ENCODE peak calls at places on chromosome 19, in eight cellular contexts. One of them, this sample, is unnamed.
A peak's percentile ranks its signal among the peaks of the same experiment; 100 is the strongest.

GRCh38 chr19:40799558-40800338 is 757 bp downstream of the EGLN2 start:
- DNase-seq in B cell: no peak
- DNase-seq in left ventricle myocardium inferior: peak; percentile 70
- DNase-seq in AG04450: no peak
- DNase-seq in GM10248: peak; percentile 50
- DNase-seq in astrocyte of the spinal cord: no peak
- DNase-seq in omental fat pad: no peak
- DNase-seq in A549: no peak
- DNase-seq in this sample: no peak

GRCh38 chr19:13849991-13850909 is 26.7 kb upstream of the NANOS3 start:
- DNase-seq in B cell: peak; percentile 68
- DNase-seq in left ventricle myocardium inferior: peak; percentile 88
- DNase-seq in AG04450: no peak
- DNase-seq in GM10248: peak; percentile 70
- DNase-seq in astrocyte of the spinal cord: peak; percentile 74
- DNase-seq in omental fat pad: no peak
- DNase-seq in A549: no peak
- DNase-seq in this sample: no peak

GRCh38 chr19:47109541-47110375 is 3.8 kb downstream of the ZC3H4 start:
- DNase-seq in B cell: no peak
- DNase-seq in left ventricle myocardium inferior: no peak
- DNase-seq in AG04450: no peak
- DNase-seq in GM10248: no peak
- DNase-seq in astrocyte of the spinal cord: peak; percentile 71
- DNase-seq in omental fat pad: no peak
- DNase-seq in A549: no peak
- DNase-seq in this sample: no peak

GRCh38 chr19:17859533-17860330 is at the start of gene RPL18A:
- DNase-seq in B cell: peak; percentile 100
- DNase-seq in left ventricle myocardium inferior: peak; percentile 98
- DNase-seq in AG04450: peak; percentile 99
- DNase-seq in GM10248: peak; percentile 98
- DNase-seq in astrocyte of the spinal cord: peak; percentile 100
- DNase-seq in omental fat pad: peak; percentile 86
- DNase-seq in A549: peak; percentile 91
- DNase-seq in this sample: peak; percentile 96

GRCh38 chr19:2233601-2234280 is 2.4 kb downstream of the PLEKHJ1 start:
- DNase-seq in B cell: no peak
- DNase-seq in left ventricle myocardium inferior: no peak
- DNase-seq in AG04450: no peak
- DNase-seq in GM10248: no peak
- DNase-seq in astrocyte of the spinal cord: no peak
- DNase-seq in omental fat pad: no peak
- DNase-seq in A549: no peak
- DNase-seq in this sample: no peak

GRCh38 chr19:19137556-19138109 is 645 bp downstream of the TMEM161A start:
- DNase-seq in B cell: no peak
- DNase-seq in left ventricle myocardium inferior: no peak
- DNase-seq in AG04450: no peak
- DNase-seq in GM10248: no peak
- DNase-seq in astrocyte of the spinal cord: no peak
- DNase-seq in omental fat pad: no peak
- DNase-seq in A549: no peak
- DNase-seq in this sample: no peak

GRCh38 chr19:18363787-18364186 is 22.2 kb upstream of the GDF15 start:
- DNase-seq in B cell: no peak
- DNase-seq in left ventricle myocardium inferior: no peak
- DNase-seq in AG04450: no peak
- DNase-seq in GM10248: no peak
- DNase-seq in astrocyte of the spinal cord: no peak
- DNase-seq in omental fat pad: no peak
- DNase-seq in A549: no peak
- DNase-seq in this sample: no peak

GRCh38 chr19:45149129-45149528 is 11.7 kb downstream of the NKPD1 start:
- DNase-seq in B cell: no peak
- DNase-seq in left ventricle myocardium inferior: no peak
- DNase-seq in AG04450: no peak
- DNase-seq in GM10248: no peak
- DNase-seq in astrocyte of the spinal cord: no peak
- DNase-seq in omental fat pad: no peak
- DNase-seq in A549: no peak
- DNase-seq in this sample: no peak

GRCh38 chr19:42961119-42961518 is 24.1 kb upstream of the PSG7 start:
- DNase-seq in B cell: no peak
- DNase-seq in left ventricle myocardium inferior: no peak
- DNase-seq in AG04450: no peak
- DNase-seq in GM10248: no peak
- DNase-seq in astrocyte of the spinal cord: no peak
- DNase-seq in omental fat pad: no peak
- DNase-seq in A549: no peak
- DNase-seq in this sample: no peak

GRCh38 chr19:28166025-28166424 is 1046.9 kb downstream of the UQCRFS1 start:
- DNase-seq in B cell: no peak
- DNase-seq in left ventricle myocardium inferior: no peak
- DNase-seq in AG04450: no peak
- DNase-seq in GM10248: no peak
- DNase-seq in astrocyte of the spinal cord: no peak
- DNase-seq in omental fat pad: no peak
- DNase-seq in A549: no peak
- DNase-seq in this sample: no peak

GRCh38 chr19:52190679-52191293 is 934 bp downstream of the PPP2R1A start:
- DNase-seq in B cell: no peak
- DNase-seq in left ventricle myocardium inferior: no peak
- DNase-seq in AG04450: no peak
- DNase-seq in GM10248: peak; percentile 35
- DNase-seq in astrocyte of the spinal cord: no peak
- DNase-seq in omental fat pad: no peak
- DNase-seq in A549: no peak
- DNase-seq in this sample: no peak

GRCh38 chr19:3276341-3276799 is 51.9 kb downstream of the CELF5 start:
- DNase-seq in B cell: no peak
- DNase-seq in left ventricle myocardium inferior: no peak
- DNase-seq in AG04450: no peak
- DNase-seq in GM10248: peak; percentile 61
- DNase-seq in astrocyte of the spinal cord: no peak
- DNase-seq in omental fat pad: no peak
- DNase-seq in A549: peak; percentile 58
- DNase-seq in this sample: no peak

GRCh38 chr19:5587661-5588060 is 19.9 kb upstream of the TINCR start:
- DNase-seq in B cell: no peak
- DNase-seq in left ventricle myocardium inferior: no peak
- DNase-seq in AG04450: no peak
- DNase-seq in GM10248: no peak
- DNase-seq in astrocyte of the spinal cord: no peak
- DNase-seq in omental fat pad: no peak
- DNase-seq in A549: no peak
- DNase-seq in this sample: no peak

GRCh38 chr19:43575955-43576451 is 402 bp downstream of the PINLYP start:
- DNase-seq in B cell: no peak
- DNase-seq in left ventricle myocardium inferior: no peak
- DNase-seq in AG04450: no peak
- DNase-seq in GM10248: no peak
- DNase-seq in astrocyte of the spinal cord: no peak
- DNase-seq in omental fat pad: no peak
- DNase-seq in A549: no peak
- DNase-seq in this sample: no peak

GRCh38 chr19:29259867-29260281 is 46.9 kb upstream of the UQCRFS1 start:
- DNase-seq in B cell: no peak
- DNase-seq in left ventricle myocardium inferior: no peak
- DNase-seq in AG04450: no peak
- DNase-seq in GM10248: no peak
- DNase-seq in astrocyte of the spinal cord: no peak
- DNase-seq in omental fat pad: no peak
- DNase-seq in A549: no peak
- DNase-seq in this sample: no peak

GRCh38 chr19:14150041-14150769 is 13.8 kb upstream of the ASF1B start:
- DNase-seq in B cell: no peak
- DNase-seq in left ventricle myocardium inferior: no peak
- DNase-seq in AG04450: no peak
- DNase-seq in GM10248: no peak
- DNase-seq in astrocyte of the spinal cord: no peak
- DNase-seq in omental fat pad: no peak
- DNase-seq in A549: no peak
- DNase-seq in this sample: no peak

GRCh38 chr19:47564081-47564480 is 8.9 kb downstream of the ZNF541 start:
- DNase-seq in B cell: no peak
- DNase-seq in left ventricle myocardium inferior: no peak
- DNase-seq in AG04450: no peak
- DNase-seq in GM10248: no peak
- DNase-seq in astrocyte of the spinal cord: no peak
- DNase-seq in omental fat pad: no peak
- DNase-seq in A549: no peak
- DNase-seq in this sample: no peak

GRCh38 chr19:13803038-13803437 is 7.8 kb downstream of the ZSWIM4 start:
- DNase-seq in B cell: no peak
- DNase-seq in left ventricle myocardium inferior: no peak
- DNase-seq in AG04450: no peak
- DNase-seq in GM10248: no peak
- DNase-seq in astrocyte of the spinal cord: no peak
- DNase-seq in omental fat pad: no peak
- DNase-seq in A549: no peak
- DNase-seq in this sample: no peak

DNA sequence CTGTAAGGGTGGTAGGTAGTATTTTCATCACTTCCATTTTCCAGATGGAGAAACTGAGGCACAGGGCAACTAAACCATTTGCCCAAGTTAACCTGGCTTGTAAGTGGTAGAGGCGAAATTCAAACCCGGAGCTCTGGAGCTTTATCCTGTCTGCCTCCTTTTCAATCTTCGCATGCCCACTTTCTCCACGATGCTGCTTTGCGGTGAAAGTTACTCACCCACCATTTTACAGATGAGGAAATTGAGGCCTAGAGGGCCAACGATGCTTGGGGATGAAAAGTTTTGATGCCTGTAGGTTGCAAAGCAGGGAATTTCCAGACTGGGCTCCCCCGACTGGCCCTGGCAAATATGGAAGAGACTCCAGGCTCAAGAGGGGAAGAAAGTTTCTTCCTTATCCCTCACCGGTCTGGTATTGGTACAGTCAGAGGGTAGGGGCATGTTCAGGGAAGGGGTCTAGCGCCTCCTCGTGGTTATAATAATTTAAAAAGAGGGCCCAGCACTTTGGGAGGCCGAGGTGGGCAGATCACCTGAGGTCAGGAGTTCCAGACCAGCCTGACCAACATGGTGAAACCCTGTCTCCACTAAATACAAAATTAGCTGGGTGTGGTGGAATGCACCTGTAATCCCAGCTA is 1.9 kb upstream of the SH2D3A start:
- DNase-seq in B cell: no peak
- DNase-seq in left ventricle myocardium inferior: no peak
- DNase-seq in AG04450: no peak
- DNase-seq in GM10248: no peak
- DNase-seq in astrocyte of the spinal cord: no peak
- DNase-seq in omental fat pad: no peak
- DNase-seq in A549: no peak
- DNase-seq in this sample: no peak
- TF ChIP-seq CTCF in B cell: peak; percentile 40
- TF ChIP-seq CTCF in left ventricle myocardium inferior: peak; percentile 53
- TF ChIP-seq CTCF in AG04450: peak; percentile 44
- TF ChIP-seq CTCF in GM10248: no peak
- TF ChIP-seq CTCF in astrocyte of the spinal cord: no peak
- TF ChIP-seq CTCF in omental fat pad: no peak
- TF ChIP-seq CTCF in A549: peak; percentile 26
- TF ChIP-seq CTCF in this sample: peak; percentile 45

DNA sequence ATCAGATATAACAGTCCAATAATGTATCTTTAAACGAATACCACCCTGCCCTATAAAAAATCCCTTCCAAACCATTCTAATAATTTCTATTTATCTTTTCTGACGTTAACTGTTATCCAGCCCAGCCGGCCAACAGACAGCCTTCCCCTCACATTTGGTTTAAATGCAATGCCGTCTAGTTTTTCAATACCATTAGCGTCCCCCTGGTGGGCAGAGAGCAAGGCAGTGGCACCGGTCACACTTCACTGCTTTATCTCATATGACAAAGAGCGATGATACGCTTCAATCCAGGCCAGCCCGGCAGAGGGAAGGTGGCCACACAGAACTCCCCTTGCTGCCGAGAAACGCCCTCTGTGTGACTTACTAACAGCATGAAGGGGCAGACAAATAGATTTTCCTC is 402.1 kb upstream of the ZNF507 start:
- DNase-seq in B cell: no peak
- DNase-seq in left ventricle myocardium inferior: no peak
- DNase-seq in AG04450: no peak
- DNase-seq in GM10248: no peak
- DNase-seq in astrocyte of the spinal cord: no peak
- DNase-seq in omental fat pad: no peak
- DNase-seq in A549: no peak
- DNase-seq in this sample: no peak
- TF ChIP-seq CTCF in B cell: no peak
- TF ChIP-seq CTCF in left ventricle myocardium inferior: peak; percentile 21
- TF ChIP-seq CTCF in AG04450: no peak
- TF ChIP-seq CTCF in GM10248: no peak
- TF ChIP-seq CTCF in astrocyte of the spinal cord: no peak
- TF ChIP-seq CTCF in omental fat pad: no peak
- TF ChIP-seq CTCF in A549: no peak
- TF ChIP-seq CTCF in this sample: no peak

DNA sequence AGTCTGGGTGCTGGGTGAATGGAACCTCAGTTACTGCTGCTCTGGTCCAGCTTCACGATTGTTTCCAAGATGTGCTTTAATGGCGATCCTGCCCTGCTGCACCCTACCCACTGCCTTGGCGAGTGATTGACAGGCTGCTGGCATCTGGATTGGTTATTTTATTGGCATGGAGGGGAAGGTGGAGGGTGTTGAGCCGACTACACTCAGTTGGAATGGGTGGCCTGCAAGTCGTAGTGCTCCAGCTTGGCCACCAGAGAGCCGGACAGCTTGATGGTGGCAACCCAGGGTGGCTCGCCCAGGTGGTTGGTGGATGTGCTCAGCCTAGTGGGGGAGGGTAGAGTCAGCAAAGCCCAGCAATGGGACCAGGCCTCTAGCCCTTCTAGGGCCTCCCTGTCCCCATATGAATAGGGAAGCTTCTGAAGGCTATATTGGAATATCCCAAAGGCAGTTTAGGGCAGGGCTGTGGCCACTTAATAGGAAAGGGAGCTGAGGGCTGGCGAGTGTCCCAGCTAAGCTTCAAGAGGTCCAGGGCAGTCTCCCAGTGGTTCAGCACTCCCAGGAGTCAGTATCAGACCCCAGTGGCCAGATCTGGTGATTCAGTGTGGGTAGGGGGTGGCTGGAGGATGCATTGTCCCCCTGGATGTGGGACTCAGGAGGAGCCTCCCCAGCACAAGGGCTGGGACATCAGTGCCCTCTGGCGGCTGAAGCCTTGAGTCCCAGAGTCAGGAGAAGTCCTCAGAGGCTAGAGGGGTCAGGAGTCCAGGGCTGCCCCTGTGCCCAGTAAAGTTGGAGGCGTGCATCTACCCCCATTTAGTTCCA is 3.4 kb downstream of the GGN start:
- DNase-seq in B cell: no peak
- DNase-seq in left ventricle myocardium inferior: no peak
- DNase-seq in AG04450: no peak
- DNase-seq in GM10248: no peak
- DNase-seq in astrocyte of the spinal cord: peak; percentile 21
- DNase-seq in omental fat pad: no peak
- DNase-seq in A549: peak; percentile 93
- DNase-seq in this sample: no peak
- TF ChIP-seq CTCF in B cell: no peak
- TF ChIP-seq CTCF in left ventricle myocardium inferior: no peak
- TF ChIP-seq CTCF in AG04450: peak; percentile 57
- TF ChIP-seq CTCF in GM10248: no peak
- TF ChIP-seq CTCF in astrocyte of the spinal cord: peak; percentile 59
- TF ChIP-seq CTCF in omental fat pad: no peak
- TF ChIP-seq CTCF in A549: peak; percentile 89
- TF ChIP-seq CTCF in this sample: peak; percentile 30

GRCh38 chr19:10299545-10300458 is 9.8 kb downstream of the ZGLP1 start:
- DNase-seq in B cell: no peak
- DNase-seq in left ventricle myocardium inferior: no peak
- DNase-seq in AG04450: no peak
- DNase-seq in GM10248: no peak
- DNase-seq in astrocyte of the spinal cord: no peak
- DNase-seq in omental fat pad: no peak
- DNase-seq in A549: no peak
- DNase-seq in this sample: no peak
- TF ChIP-seq CTCF in B cell: no peak
- TF ChIP-seq CTCF in left ventricle myocardium inferior: no peak
- TF ChIP-seq CTCF in AG04450: no peak
- TF ChIP-seq CTCF in GM10248: no peak
- TF ChIP-seq CTCF in astrocyte of the spinal cord: no peak
- TF ChIP-seq CTCF in omental fat pad: no peak
- TF ChIP-seq CTCF in A549: no peak
- TF ChIP-seq CTCF in this sample: no peak